ENCODE peak calls at places on chromosome 16, in six cellular contexts. E, J, B, D, Z and Q are unnamed samples. For H3K36me3, the result is how much of the 10 kb centered on the place peaks cover.

GRCh38 chr16:53415504-53415903 is 18.8 kb upstream of the RBL2 start:
- DNase-seq in E (no peak), J (no peak), B (no peak), D (no peak), Z (no peak), Q (no peak)

GRCh38 chr16:81718637-81719036 is 60.5 kb upstream of the PLCG2 start:
- DNase-seq in E (no peak), J (no peak), B (no peak), D (no peak), Z (no peak), Q (no peak)

GRCh38 chr16:77781091-77781490 is 7.3 kb upstream of the VAT1L start:
- DNase-seq in E (no peak), J (no peak), B (no peak), D (no peak), Z (no peak), Q (no peak)

GRCh38 chr16:11309895-11310633 is 28.9 kb upstream of the PRM1 start:
- DNase-seq in E (no peak), J (no peak), B (no peak), D (no peak), Z (no peak), Q (peak)

GRCh38 chr16:81738831-81739496 is 40.1 kb upstream of the PLCG2 start:
- DNase-seq in E (no peak), J (no peak), B (no peak), D (no peak), Z (peak), Q (no peak)

GRCh38 chr16:11429113-11429512 is 83.9 kb downstream of the RMI2 start:
- DNase-seq in E (no peak), J (no peak), B (no peak), D (no peak), Z (no peak), Q (no peak)

GRCh38 chr16:51818342-51818944 is 667.4 kb upstream of the SALL1 start:
- DNase-seq in E (peak), J (no peak), B (no peak), D (peak), Z (peak), Q (peak)

GRCh38 chr16:53429221-53429943 is 4.9 kb upstream of the RBL2 start:
- DNase-seq in E (peak), J (peak), B (no peak), D (no peak), Z (no peak), Q (peak)

GRCh38 chr16:90048347-90048722 is 28.8 kb downstream of the PRDM7 start:
- DNase-seq in E (no peak), J (no peak), B (no peak), D (no peak), Z (no peak), Q (no peak)

GRCh38 chr16:24540575-24541240 is 1.3 kb downstream of the RBBP6 start:
- DNase-seq in E (no peak), J (peak), B (peak), D (no peak), Z (no peak), Q (no peak)

GRCh38 chr16:4686497-4687210 is 6.7 kb upstream of the NUDT16L1 start:
- DNase-seq in E (no peak), J (no peak), B (no peak), D (no peak), Z (no peak), Q (no peak)

GRCh38 chr16:72241930-72242329 is 70.0 kb upstream of the PMFBP1 start:
- DNase-seq in E (peak), J (peak), B (no peak), D (no peak), Z (peak), Q (peak)

GRCh38 chr16:64434526-64435069 is 687.3 kb downstream of the CDH11 start:
- DNase-seq in E (no peak), J (no peak), B (no peak), D (no peak), Z (no peak), Q (peak)

GRCh38 chr16:88484505-88485365 is 31.7 kb downstream of the ZFPM1 start:
- DNase-seq in E (no peak), J (no peak), B (no peak), D (no peak), Z (peak), Q (no peak)

GRCh38 chr16:23155445-23156049 is 6.3 kb upstream of the USP31 start:
- DNase-seq in E (peak), J (no peak), B (no peak), D (no peak), Z (peak), Q (no peak)

GRCh38 chr16:14202697-14203096 is 131.6 kb downstream of the MRTFB start:
- DNase-seq in E (peak), J (peak), B (no peak), D (no peak), Z (no peak), Q (no peak)

GRCh38 chr16:74716355-74716754 is 15.7 kb upstream of the MLKL start:
- DNase-seq in E (no peak), J (no peak), B (no peak), D (no peak), Z (no peak), Q (no peak)

GRCh38 chr16:85187447-85187846 is 75.2 kb upstream of the CIBAR2 start:
- DNase-seq in E (no peak), J (no peak), B (no peak), D (no peak), Z (no peak), Q (no peak)

GRCh38 chr16:80250376-80250775 is 290.4 kb upstream of the DYNLRB2 start:
- DNase-seq in E (no peak), J (no peak), B (no peak), D (no peak), Z (no peak), Q (no peak)

GRCh38 chr16:51722467-51722866 is 571.4 kb upstream of the SALL1 start:
- DNase-seq in E (no peak), J (no peak), B (no peak), D (no peak), Z (no peak), Q (no peak)

GRCh38 chr16:54939537-54940278 is 9.0 kb downstream of the IRX5 start:
- DNase-seq in E (no peak), J (no peak), B (no peak), D (no peak), Z (no peak), Q (no peak)

GRCh38 chr16:10122026-10122425 is 60.2 kb downstream of the GRIN2A start:
- DNase-seq in E (no peak), J (no peak), B (no peak), D (no peak), Z (no peak), Q (no peak)

GRCh38 chr16:9123871-9124270 is 32.4 kb downstream of the HAPSTR1 start:
- DNase-seq in E (no peak), J (no peak), B (no peak), D (no peak), Z (peak), Q (no peak)

GRCh38 chr16:89491238-89491869 is 993 bp upstream of the ANKRD11 start:
- DNase-seq in E (peak), J (no peak), B (no peak), D (no peak), Z (no peak), Q (no peak)

GRCh38 chr16:89923640-89924297 is 627 bp downstream of the TUBB3 start:
- DNase-seq in E (no peak), J (no peak), B (no peak), D (no peak), Z (no peak), Q (peak)

GRCh38 chr16:85568519-85568918 is 44.6 kb upstream of the GSE1 start:
- DNase-seq in E (no peak), J (no peak), B (no peak), D (no peak), Z (peak), Q (no peak)

GRCh38 chr16:68236804-68237242 is 896 bp upstream of the ESRP2 start:
- DNase-seq in E (no peak), J (peak), B (no peak), D (no peak), Z (peak), Q (no peak)

GRCh38 chr16:87855852-87856715 is 13.2 kb downstream of the SLC7A5 start:
- DNase-seq in E (peak), J (no peak), B (no peak), D (no peak), Z (peak), Q (peak)

GRCh38 chr16:19853973-19854876 is 30.4 kb downstream of the GPRC5B start:
- DNase-seq in E (no peak), J (no peak), B (no peak), D (no peak), Z (no peak), Q (no peak)

GRCh38 chr16:658679-659571 is 9.0 kb upstream of the RHOT2 start:
- DNase-seq in E (no peak), J (no peak), B (no peak), D (no peak), Z (no peak), Q (no peak)
- H3K36me3 ChIP-seq in E (under half), J (under half), B (under half), D (under half), Z (under half), Q (under half)

DNA sequence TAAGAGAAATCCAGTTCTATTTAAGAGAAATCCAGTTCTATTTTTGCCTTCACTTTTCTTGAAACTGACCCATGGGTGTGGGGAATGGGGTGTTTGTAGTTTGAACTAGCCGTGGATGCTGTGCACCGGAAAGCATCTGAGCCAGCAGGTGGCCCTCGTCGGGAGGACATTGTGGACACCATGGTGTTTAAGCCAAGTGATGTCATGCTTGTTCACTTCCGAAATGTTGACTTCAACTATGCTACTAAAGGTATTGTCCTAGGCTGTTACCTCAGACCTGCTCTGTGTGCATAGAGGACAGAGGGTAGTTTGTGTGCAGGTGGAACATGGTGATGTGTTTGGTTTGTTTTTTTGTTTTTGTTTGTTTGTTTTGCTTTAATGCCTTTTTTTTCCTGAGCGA is 3.3 kb downstream of the ATXN2L start:
- DNase-seq in E (no peak), J (no peak), B (no peak), D (no peak), Z (no peak), Q (no peak)
- H3K4me3 ChIP-seq in E (peak), J (no peak), B (no peak), D (no peak), Z (no peak), Q (no peak)

GRCh38 chr16:1537763-1538289 is 4.4 kb downstream of the TMEM204 start:
- DNase-seq in E (no peak), J (no peak), B (no peak), D (no peak), Z (no peak), Q (peak)

GRCh38 chr16:1539720-1540555 is 6.5 kb downstream of the TMEM204 start:
- DNase-seq in E (no peak), J (no peak), B (no peak), D (no peak), Z (no peak), Q (peak)

GRCh38 chr16:1540556-1540855 is 7.0 kb downstream of the TMEM204 start:
- DNase-seq in E (no peak), J (no peak), B (no peak), D (no peak), Z (no peak), Q (no peak)

GRCh38 chr16:1537138-1537577 is 3.7 kb downstream of the TMEM204 start:
- DNase-seq in E (no peak), J (no peak), B (no peak), D (no peak), Z (no peak), Q (peak)

GRCh38 chr16:1538804-1539520 is 5.5 kb downstream of the TMEM204 start:
- DNase-seq in E (no peak), J (no peak), B (no peak), D (no peak), Z (no peak), Q (peak)
- TF ChIP-seq CTCF in E (no peak), J (peak), B (no peak), D (peak), Z (no peak), Q (peak)

DNA sequence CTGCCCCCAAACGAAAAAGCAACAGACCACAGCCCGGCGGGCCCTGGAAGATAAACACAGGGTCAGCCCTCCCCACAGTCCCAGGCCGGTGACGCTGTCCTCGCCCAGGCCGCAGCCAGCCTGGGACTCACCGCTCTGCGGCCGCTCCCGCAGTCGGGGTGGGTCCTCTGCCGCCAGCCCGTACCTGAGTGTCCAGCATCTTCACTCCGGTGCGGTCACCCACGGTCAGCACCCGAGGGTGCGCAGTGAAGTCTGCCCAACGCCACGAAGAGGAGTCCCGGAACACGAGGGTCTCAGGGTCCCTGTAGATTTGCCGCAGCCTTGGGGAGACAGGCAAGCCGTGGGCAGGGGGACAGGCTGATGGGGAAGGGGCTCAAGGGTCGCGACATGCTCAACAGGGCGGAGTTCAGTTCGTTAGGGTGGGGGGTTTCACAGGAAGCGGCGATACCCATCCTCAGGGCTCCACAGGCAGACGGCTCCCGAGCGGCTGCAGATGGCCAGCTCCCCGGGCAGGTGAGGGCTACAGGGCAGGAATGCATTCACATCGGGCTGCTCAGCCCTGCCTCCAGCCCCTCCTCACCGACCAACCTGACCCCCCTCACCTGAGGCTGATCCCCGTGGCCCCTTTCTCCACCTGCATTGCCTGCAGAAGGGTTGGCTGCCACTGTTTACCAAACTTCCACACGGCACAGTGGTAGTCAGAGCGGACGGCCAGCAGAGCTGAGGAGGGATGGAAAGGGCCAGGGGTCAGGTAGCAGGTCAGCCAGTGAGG is 5.5 kb downstream of the TAF1C start:
- DNase-seq in E (no peak), J (no peak), B (no peak), D (no peak), Z (no peak), Q (no peak)
- H3K36me3 ChIP-seq in E (under half), J (under half), B (under half), D (under half), Z (under half), Q (under half)

GRCh38 chr16:67190041-67190440 is at the start of gene EXOC3L1:
- DNase-seq in E (no peak), J (no peak), B (no peak), D (no peak), Z (no peak), Q (no peak)

GRCh38 chr16:67192781-67193260 is 866 bp downstream of the E2F4 start:
- DNase-seq in E (no peak), J (no peak), B (no peak), D (no peak), Z (no peak), Q (no peak)

GRCh38 chr16:67191410-67191994 is 453 bp upstream of the E2F4 start:
- DNase-seq in E (no peak), J (no peak), B (no peak), D (no peak), Z (no peak), Q (no peak)

GRCh38 chr16:67190448-67191399 is 788 bp upstream of the EXOC3L1 start:
- DNase-seq in E (peak), J (no peak), B (no peak), D (no peak), Z (no peak), Q (no peak)

GRCh38 chr16:67191995-67192681 is at the start of gene E2F4:
- DNase-seq in E (peak), J (peak), B (peak), D (no peak), Z (peak), Q (peak)
- H3K4me3 ChIP-seq in E (peak), J (peak), B (peak), D (peak), Z (peak), Q (peak)

DNA sequence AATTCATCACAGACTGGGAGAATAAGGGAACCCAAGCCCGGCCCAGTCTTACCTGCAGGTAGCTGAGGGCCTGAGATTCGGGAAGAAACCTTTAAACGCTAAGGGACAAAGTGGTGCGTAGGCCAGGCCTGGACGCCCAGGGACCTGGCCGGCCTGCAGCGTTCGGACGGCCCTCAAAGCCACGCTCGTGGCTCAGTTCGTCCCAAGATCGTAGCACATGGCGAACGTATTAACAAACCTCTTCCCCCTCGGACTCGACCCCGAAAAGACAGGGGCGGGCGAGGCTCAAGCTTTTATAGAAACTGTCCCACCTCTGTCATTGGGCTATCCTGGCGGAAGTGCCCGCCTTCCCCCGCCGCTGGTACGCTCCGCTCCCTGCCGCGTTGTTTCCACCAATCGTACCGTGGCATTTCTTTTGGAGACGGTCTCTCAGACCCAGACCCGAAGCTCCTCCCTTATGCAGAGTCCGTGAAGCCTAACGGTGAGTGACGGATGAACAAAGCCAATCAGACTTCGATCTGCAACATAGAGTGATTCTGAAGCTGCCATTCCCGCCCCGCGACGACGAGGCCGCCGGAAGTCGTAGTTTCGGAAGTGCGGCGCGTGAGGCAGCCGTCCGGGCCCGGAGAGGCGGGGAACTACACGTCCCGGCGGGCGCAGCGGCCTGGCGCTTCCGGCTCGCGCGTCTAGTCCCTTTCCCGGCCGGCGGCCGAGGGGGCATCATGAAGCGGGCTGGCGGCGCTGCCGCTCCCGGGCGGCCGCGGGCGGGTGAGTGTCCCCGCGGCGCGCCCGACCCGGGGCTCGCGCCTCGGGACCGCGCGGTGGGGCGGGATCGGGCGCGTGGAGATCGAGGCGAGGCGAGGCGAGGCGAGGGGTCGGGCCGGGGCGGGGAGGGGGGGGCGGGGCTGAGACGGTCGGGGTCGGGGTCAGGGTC is at the start of gene TRAF7:
- DNase-seq in E (peak), J (peak), B (peak), D (peak), Z (peak), Q (peak)
- TF ChIP-seq CTCF in E (no peak), J (no peak), B (no peak), D (no peak), Z (no peak), Q (no peak)

GRCh38 chr16:57473176-57473840 is 10.8 kb downstream of the POLR2C start:
- DNase-seq in E (no peak), J (no peak), B (no peak), D (no peak), Z (no peak), Q (peak)

GRCh38 chr16:57470683-57471082 is 8.2 kb downstream of the POLR2C start:
- DNase-seq in E (peak), J (peak), B (no peak), D (no peak), Z (peak), Q (peak)

GRCh38 chr16:57472665-57473060 is 10.2 kb downstream of the POLR2C start:
- DNase-seq in E (no peak), J (no peak), B (no peak), D (no peak), Z (no peak), Q (peak)

GRCh38 chr16:57471209-57471608 is 8.7 kb downstream of the POLR2C start:
- DNase-seq in E (no peak), J (no peak), B (no peak), D (no peak), Z (no peak), Q (peak)

GRCh38 chr16:57471852-57472664 is 9.6 kb downstream of the POLR2C start:
- DNase-seq in E (peak), J (no peak), B (no peak), D (no peak), Z (peak), Q (peak)
- H3K36me3 ChIP-seq in E (under half), J (half or more), B (under half), D (half or more), Z (under half), Q (half or more)

GRCh38 chr16:49282690-49283375 is 1.2 kb upstream of the CBLN1 start:
- DNase-seq in E (no peak), J (no peak), B (no peak), D (peak), Z (no peak), Q (peak)
- H3K4me3 ChIP-seq in E (no peak), J (no peak), B (no peak), D (peak), Z (peak), Q (peak)